ENCODE peak calls at places on chromosomes 4 and X, in five cellular contexts. One of them, this sample, is unnamed. For H3K4me1, the result is how much of the 10 kb centered on the place peaks cover.

GRCh38 chrX:23797371-23798128 is 14.6 kb downstream of the SAT1 start:
- DNase-seq in colonic mucosa: peak
- DNase-seq in transverse colon: no peak
- DNase-seq in A549: no peak
- DNase-seq in CD4-positive, alpha-beta memory T cell: no peak
- DNase-seq in this sample: no peak

GRCh38 chr4:185504098-185505047 is 30.9 kb downstream of the PDLIM3 start:
- DNase-seq in colonic mucosa: peak
- DNase-seq in transverse colon: peak
- DNase-seq in A549: no peak
- DNase-seq in CD4-positive, alpha-beta memory T cell: no peak
- DNase-seq in this sample: peak

GRCh38 chr4:98327694-98328093 is 66.5 kb downstream of the RAP1GDS1 start:
- DNase-seq in colonic mucosa: no peak
- DNase-seq in transverse colon: no peak
- DNase-seq in A549: no peak
- DNase-seq in CD4-positive, alpha-beta memory T cell: no peak
- DNase-seq in this sample: no peak

GRCh38 chr4:4605849-4606248 is 64.0 kb upstream of the STX18 start:
- DNase-seq in colonic mucosa: no peak
- DNase-seq in transverse colon: no peak
- DNase-seq in A549: no peak
- DNase-seq in CD4-positive, alpha-beta memory T cell: no peak
- DNase-seq in this sample: no peak

GRCh38 chrX:18389968-18390367 is 35.4 kb upstream of the CDKL5 start:
- DNase-seq in colonic mucosa: no peak
- DNase-seq in transverse colon: no peak
- DNase-seq in A549: peak
- DNase-seq in CD4-positive, alpha-beta memory T cell: no peak
- DNase-seq in this sample: no peak

GRCh38 chr4:41455215-41455614 is 82.7 kb upstream of the LIMCH1 start:
- DNase-seq in colonic mucosa: no peak
- DNase-seq in transverse colon: no peak
- DNase-seq in A549: no peak
- DNase-seq in CD4-positive, alpha-beta memory T cell: no peak
- DNase-seq in this sample: no peak

GRCh38 chrX:63652086-63652775 is 132.8 kb downstream of the ARHGEF9 start:
- DNase-seq in colonic mucosa: no peak
- DNase-seq in transverse colon: no peak
- DNase-seq in A549: no peak
- DNase-seq in CD4-positive, alpha-beta memory T cell: no peak
- DNase-seq in this sample: no peak

GRCh38 chr4:124899997-124900396 is 187.5 kb upstream of the ANKRD50 start:
- DNase-seq in colonic mucosa: no peak
- DNase-seq in transverse colon: no peak
- DNase-seq in A549: no peak
- DNase-seq in CD4-positive, alpha-beta memory T cell: no peak
- DNase-seq in this sample: no peak

GRCh38 chr4:101104264-101105052 is 242.9 kb downstream of the PPP3CA start:
- DNase-seq in colonic mucosa: no peak
- DNase-seq in transverse colon: no peak
- DNase-seq in A549: no peak
- DNase-seq in CD4-positive, alpha-beta memory T cell: no peak
- DNase-seq in this sample: no peak

GRCh38 chr4:4395849-4396627 is 9.1 kb downstream of the NSG1 start:
- DNase-seq in colonic mucosa: no peak
- DNase-seq in transverse colon: no peak
- DNase-seq in A549: no peak
- DNase-seq in CD4-positive, alpha-beta memory T cell: no peak
- DNase-seq in this sample: no peak

GRCh38 chr4:176646311-176646710 is 146.4 kb downstream of the VEGFC start:
- DNase-seq in colonic mucosa: no peak
- DNase-seq in transverse colon: no peak
- DNase-seq in A549: no peak
- DNase-seq in CD4-positive, alpha-beta memory T cell: no peak
- DNase-seq in this sample: no peak

GRCh38 chr4:7324651-7325121 is 110.0 kb downstream of the PSAPL1 start:
- DNase-seq in colonic mucosa: no peak
- DNase-seq in transverse colon: no peak
- DNase-seq in A549: no peak
- DNase-seq in CD4-positive, alpha-beta memory T cell: no peak
- DNase-seq in this sample: no peak

GRCh38 chrX:3345281-3346081 is 971 bp downstream of the MXRA5 start:
- DNase-seq in colonic mucosa: peak
- DNase-seq in transverse colon: no peak
- DNase-seq in A549: no peak
- DNase-seq in CD4-positive, alpha-beta memory T cell: no peak
- DNase-seq in this sample: peak

GRCh38 chrX:116436358-116436816 is at the start of gene SLC6A14:
- DNase-seq in colonic mucosa: peak
- DNase-seq in transverse colon: peak
- DNase-seq in A549: peak
- DNase-seq in CD4-positive, alpha-beta memory T cell: no peak
- DNase-seq in this sample: no peak

GRCh38 chr4:76779740-76780459 is 118.0 kb downstream of the SOWAHB start:
- DNase-seq in colonic mucosa: no peak
- DNase-seq in transverse colon: no peak
- DNase-seq in A549: no peak
- DNase-seq in CD4-positive, alpha-beta memory T cell: no peak
- DNase-seq in this sample: no peak

GRCh38 chr4:110112056-110112455 is 86.4 kb downstream of the ELOVL6 start:
- DNase-seq in colonic mucosa: no peak
- DNase-seq in transverse colon: no peak
- DNase-seq in A549: no peak
- DNase-seq in CD4-positive, alpha-beta memory T cell: no peak
- DNase-seq in this sample: no peak

GRCh38 chrX:24268786-24269185 is 45.1 kb downstream of the SUPT20HL2 start:
- DNase-seq in colonic mucosa: no peak
- DNase-seq in transverse colon: no peak
- DNase-seq in A549: no peak
- DNase-seq in CD4-positive, alpha-beta memory T cell: no peak
- DNase-seq in this sample: no peak

GRCh38 chr4:166493828-166494432 is 620.9 kb downstream of the TLL1 start:
- DNase-seq in colonic mucosa: peak
- DNase-seq in transverse colon: no peak
- DNase-seq in A549: peak
- DNase-seq in CD4-positive, alpha-beta memory T cell: no peak
- DNase-seq in this sample: no peak

GRCh38 chr4:9762823-9763475 is 18.5 kb upstream of the DRD5 start:
- DNase-seq in colonic mucosa: peak
- DNase-seq in transverse colon: peak
- DNase-seq in A549: peak
- DNase-seq in CD4-positive, alpha-beta memory T cell: peak
- DNase-seq in this sample: peak

GRCh38 chr4:186642998-186643397 is 80.7 kb downstream of the FAT1 start:
- DNase-seq in colonic mucosa: no peak
- DNase-seq in transverse colon: no peak
- DNase-seq in A549: no peak
- DNase-seq in CD4-positive, alpha-beta memory T cell: no peak
- DNase-seq in this sample: no peak

GRCh38 chr4:108029321-108029720 is 39.6 kb downstream of the HADH start:
- DNase-seq in colonic mucosa: no peak
- DNase-seq in transverse colon: no peak
- DNase-seq in A549: no peak
- DNase-seq in CD4-positive, alpha-beta memory T cell: no peak
- DNase-seq in this sample: no peak

GRCh38 chr4:105715692-105716278 is 7.2 kb downstream of the GSTCD start:
- DNase-seq in colonic mucosa: no peak
- DNase-seq in transverse colon: no peak
- DNase-seq in A549: peak
- DNase-seq in CD4-positive, alpha-beta memory T cell: peak
- DNase-seq in this sample: no peak

GRCh38 chrX:20224814-20225487 is 41.8 kb downstream of the RPS6KA3 start:
- DNase-seq in colonic mucosa: no peak
- DNase-seq in transverse colon: no peak
- DNase-seq in A549: peak
- DNase-seq in CD4-positive, alpha-beta memory T cell: no peak
- DNase-seq in this sample: no peak

GRCh38 chr4:48699470-48699869 is 80.6 kb downstream of the FRYL start:
- DNase-seq in colonic mucosa: no peak
- DNase-seq in transverse colon: no peak
- DNase-seq in A549: peak
- DNase-seq in CD4-positive, alpha-beta memory T cell: no peak
- DNase-seq in this sample: no peak

GRCh38 chr4:4446434-4446833 is 59.5 kb downstream of the NSG1 start:
- DNase-seq in colonic mucosa: no peak
- DNase-seq in transverse colon: no peak
- DNase-seq in A549: no peak
- DNase-seq in CD4-positive, alpha-beta memory T cell: no peak
- DNase-seq in this sample: no peak

GRCh38 chrX:39642071-39642470 is 455.7 kb downstream of the BCOR start:
- DNase-seq in colonic mucosa: no peak
- DNase-seq in transverse colon: no peak
- DNase-seq in A549: no peak
- DNase-seq in CD4-positive, alpha-beta memory T cell: no peak
- DNase-seq in this sample: peak

GRCh38 chr4:57139783-57140182 is 29.6 kb upstream of the IGFBP7 start:
- DNase-seq in colonic mucosa: no peak
- DNase-seq in transverse colon: no peak
- DNase-seq in A549: no peak
- DNase-seq in CD4-positive, alpha-beta memory T cell: no peak
- DNase-seq in this sample: no peak

GRCh38 chr4:107966903-107967302 is 22.8 kb upstream of the HADH start:
- DNase-seq in colonic mucosa: no peak
- DNase-seq in transverse colon: no peak
- DNase-seq in A549: no peak
- DNase-seq in CD4-positive, alpha-beta memory T cell: no peak
- DNase-seq in this sample: no peak

GRCh38 chr4:123545569-123546122 is 149.1 kb downstream of the SPRY1 start:
- DNase-seq in colonic mucosa: no peak
- DNase-seq in transverse colon: no peak
- DNase-seq in A549: no peak
- DNase-seq in CD4-positive, alpha-beta memory T cell: no peak
- DNase-seq in this sample: no peak

GRCh38 chrX:374566-374965 is 12.1 kb downstream of the PPP2R3B start:
- DNase-seq in colonic mucosa: no peak
- DNase-seq in transverse colon: no peak
- DNase-seq in A549: no peak
- DNase-seq in CD4-positive, alpha-beta memory T cell: no peak
- DNase-seq in this sample: no peak

GRCh38 chr4:43932448-43932847 is 516.2 kb downstream of the KCTD8 start:
- DNase-seq in colonic mucosa: no peak
- DNase-seq in transverse colon: no peak
- DNase-seq in A549: no peak
- DNase-seq in CD4-positive, alpha-beta memory T cell: no peak
- DNase-seq in this sample: no peak

GRCh38 chr4:150126880-150127236 is 48.6 kb downstream of the DCLK2 start:
- DNase-seq in colonic mucosa: no peak
- DNase-seq in transverse colon: no peak
- DNase-seq in A549: no peak
- DNase-seq in CD4-positive, alpha-beta memory T cell: no peak
- DNase-seq in this sample: no peak

GRCh38 chr4:1209821-1210220 is 37.4 kb upstream of the SPON2 start:
- DNase-seq in colonic mucosa: peak
- DNase-seq in transverse colon: peak
- DNase-seq in A549: no peak
- DNase-seq in CD4-positive, alpha-beta memory T cell: no peak
- DNase-seq in this sample: peak

GRCh38 chr4:173243321-173243720 is 74.7 kb downstream of the GALNT7 start:
- DNase-seq in colonic mucosa: no peak
- DNase-seq in transverse colon: no peak
- DNase-seq in A549: peak
- DNase-seq in CD4-positive, alpha-beta memory T cell: no peak
- DNase-seq in this sample: no peak
- H3K4me1 ChIP-seq in colonic mucosa: under half
- H3K4me1 ChIP-seq in transverse colon: under half
- H3K4me1 ChIP-seq in A549: under half
- H3K4me1 ChIP-seq in CD4-positive, alpha-beta memory T cell: under half
- H3K4me1 ChIP-seq in this sample: under half

DNA sequence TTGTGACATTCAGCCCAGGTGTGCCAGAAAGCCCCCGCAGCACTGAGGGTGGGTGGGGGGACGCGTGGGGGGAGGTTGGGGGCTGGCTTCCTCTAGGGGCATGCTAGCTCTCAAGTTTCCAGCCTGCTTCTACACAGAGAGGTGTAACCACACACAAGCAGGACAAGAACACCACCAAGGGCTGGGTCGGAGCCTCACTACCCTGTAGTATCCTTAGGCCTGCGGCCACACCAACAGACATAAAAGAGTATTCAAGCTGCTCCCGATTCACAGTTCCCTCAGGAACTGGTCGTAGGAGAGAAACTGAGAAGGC is 1.8 kb downstream of the USP46 start:
- DNase-seq in colonic mucosa: no peak
- DNase-seq in transverse colon: no peak
- DNase-seq in A549: no peak
- DNase-seq in CD4-positive, alpha-beta memory T cell: no peak
- DNase-seq in this sample: peak
- H3K27ac ChIP-seq in colonic mucosa: no peak
- H3K27ac ChIP-seq in transverse colon: no peak
- H3K27ac ChIP-seq in A549: no peak
- H3K27ac ChIP-seq in CD4-positive, alpha-beta memory T cell: no peak
- H3K27ac ChIP-seq in this sample: no peak

DNA sequence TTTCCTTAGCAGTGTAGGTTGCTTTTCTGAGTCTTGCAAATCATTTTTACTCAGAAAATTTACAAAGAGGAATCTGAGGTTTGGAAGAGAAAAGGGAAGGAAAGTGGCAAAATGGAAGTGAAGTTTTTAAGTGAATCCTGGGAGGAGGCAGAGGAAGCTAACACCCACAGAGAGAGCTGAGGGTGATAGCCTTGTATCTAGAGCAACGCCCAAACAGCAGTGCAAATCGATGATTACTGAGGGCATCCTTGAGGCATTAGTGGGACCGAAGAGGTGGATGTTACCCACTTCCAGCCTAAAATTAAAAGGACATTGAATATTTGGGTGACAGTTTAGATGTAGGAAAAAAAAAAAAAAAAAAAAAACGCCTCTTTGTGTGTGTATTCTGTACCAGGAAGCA is 31.8 kb downstream of the KLF3 start:
- DNase-seq in colonic mucosa: no peak
- DNase-seq in transverse colon: no peak
- DNase-seq in A549: no peak
- DNase-seq in CD4-positive, alpha-beta memory T cell: no peak
- DNase-seq in this sample: no peak
- H3K4me1 ChIP-seq in colonic mucosa: under half
- H3K4me1 ChIP-seq in transverse colon: under half
- H3K4me1 ChIP-seq in A549: under half
- H3K4me1 ChIP-seq in CD4-positive, alpha-beta memory T cell: under half
- H3K4me1 ChIP-seq in this sample: under half

GRCh38 chrX:132090370-132091152 is 37.3 kb downstream of the FRMD7 start:
- DNase-seq in colonic mucosa: no peak
- DNase-seq in transverse colon: no peak
- DNase-seq in A549: no peak
- DNase-seq in CD4-positive, alpha-beta memory T cell: no peak
- DNase-seq in this sample: no peak

GRCh38 chrX:132093239-132093860 is 34.5 kb downstream of the FRMD7 start:
- DNase-seq in colonic mucosa: no peak
- DNase-seq in transverse colon: no peak
- DNase-seq in A549: no peak
- DNase-seq in CD4-positive, alpha-beta memory T cell: no peak
- DNase-seq in this sample: no peak

GRCh38 chrX:132092439-132093065 is 35.3 kb downstream of the FRMD7 start:
- DNase-seq in colonic mucosa: peak
- DNase-seq in transverse colon: peak
- DNase-seq in A549: peak
- DNase-seq in CD4-positive, alpha-beta memory T cell: peak
- DNase-seq in this sample: peak

GRCh38 chrX:132094169-132094568 is 33.7 kb downstream of the FRMD7 start:
- DNase-seq in colonic mucosa: no peak
- DNase-seq in transverse colon: no peak
- DNase-seq in A549: no peak
- DNase-seq in CD4-positive, alpha-beta memory T cell: no peak
- DNase-seq in this sample: no peak
- H3K27ac ChIP-seq in colonic mucosa: no peak
- H3K27ac ChIP-seq in transverse colon: no peak
- H3K27ac ChIP-seq in A549: no peak
- H3K27ac ChIP-seq in CD4-positive, alpha-beta memory T cell: no peak
- H3K27ac ChIP-seq in this sample: no peak